ENCODE peak calls at places on chromosome 9, in four cellular contexts. One of them, this sample, is unnamed. For H3K27me3, the result is how much of the 10 kb centered on the place peaks cover.

GRCh38 chr9:121738391-121738790 is 87.0 kb downstream of the DAB2IP start:
- DNase-seq in tibial artery: no peak
- DNase-seq in ascending aorta: no peak
- DNase-seq in body of pancreas: no peak
- DNase-seq in this sample: no peak

GRCh38 chr9:79569814-79570448 is 1.8 kb upstream of the TLE4 start:
- DNase-seq in body of pancreas: no peak
- DNase-seq in tibial artery: no peak
- DNase-seq in ascending aorta: no peak
- DNase-seq in this sample: no peak

GRCh38 chr9:104961238-104961637 is 33.3 kb upstream of the ABCA1 start:
- DNase-seq in ascending aorta: no peak
- DNase-seq in body of pancreas: peak
- DNase-seq in tibial artery: no peak
- DNase-seq in this sample: peak

GRCh38 chr9:34929506-34930102 is 28.5 kb upstream of the PHF24 start:
- DNase-seq in tibial artery: no peak
- DNase-seq in ascending aorta: no peak
- DNase-seq in body of pancreas: peak
- DNase-seq in this sample: no peak

GRCh38 chr9:71944754-71945409 is 33.4 kb downstream of the C9orf85 start:
- DNase-seq in tibial artery: no peak
- DNase-seq in body of pancreas: no peak
- DNase-seq in ascending aorta: no peak
- DNase-seq in this sample: no peak

GRCh38 chr9:106945727-106946690 is 83.0 kb downstream of the ZNF462 start:
- DNase-seq in body of pancreas: no peak
- DNase-seq in ascending aorta: no peak
- DNase-seq in tibial artery: no peak
- DNase-seq in this sample: no peak

GRCh38 chr9:117672397-117672796 is 31.8 kb upstream of the TLR4 start:
- DNase-seq in body of pancreas: no peak
- DNase-seq in ascending aorta: no peak
- DNase-seq in tibial artery: no peak
- DNase-seq in this sample: no peak

GRCh38 chr9:82116538-82116937 is 128.0 kb downstream of the SPATA31D1 start:
- DNase-seq in body of pancreas: no peak
- DNase-seq in ascending aorta: no peak
- DNase-seq in tibial artery: no peak
- DNase-seq in this sample: no peak

GRCh38 chr9:71642043-71642442 is 126.3 kb downstream of the CEMIP2 start:
- DNase-seq in ascending aorta: no peak
- DNase-seq in body of pancreas: peak
- DNase-seq in tibial artery: no peak
- DNase-seq in this sample: no peak

GRCh38 chr9:134473353-134474057 is 147.2 kb downstream of the RXRA start:
- DNase-seq in ascending aorta: no peak
- DNase-seq in tibial artery: no peak
- DNase-seq in body of pancreas: no peak
- DNase-seq in this sample: no peak

GRCh38 chr9:121807918-121808278 is 156.5 kb downstream of the DAB2IP start:
- DNase-seq in body of pancreas: peak
- DNase-seq in ascending aorta: no peak
- DNase-seq in tibial artery: no peak
- DNase-seq in this sample: no peak

GRCh38 chr9:110969971-110970381 is 68.3 kb downstream of the LPAR1 start:
- DNase-seq in body of pancreas: no peak
- DNase-seq in tibial artery: no peak
- DNase-seq in ascending aorta: no peak
- DNase-seq in this sample: no peak

GRCh38 chr9:126126807-126127206 is 199.8 kb upstream of the MVB12B start:
- DNase-seq in tibial artery: no peak
- DNase-seq in ascending aorta: no peak
- DNase-seq in body of pancreas: no peak
- DNase-seq in this sample: no peak

GRCh38 chr9:109730228-109730627 is 49.8 kb upstream of the PALM2AKAP2 start:
- DNase-seq in ascending aorta: no peak
- DNase-seq in body of pancreas: no peak
- DNase-seq in tibial artery: no peak
- DNase-seq in this sample: no peak

GRCh38 chr9:96453625-96454024 is 3.7 kb downstream of the HABP4 start:
- DNase-seq in tibial artery: no peak
- DNase-seq in body of pancreas: no peak
- DNase-seq in ascending aorta: no peak
- DNase-seq in this sample: no peak

GRCh38 chr9:137590123-137590468 is 216 bp downstream of the ZMYND19 start:
- DNase-seq in body of pancreas: no peak
- DNase-seq in tibial artery: no peak
- DNase-seq in ascending aorta: no peak
- DNase-seq in this sample: no peak

GRCh38 chr9:107856633-107857032 is 367.1 kb upstream of the KLF4 start:
- DNase-seq in body of pancreas: no peak
- DNase-seq in ascending aorta: no peak
- DNase-seq in tibial artery: no peak
- DNase-seq in this sample: no peak

DNA sequence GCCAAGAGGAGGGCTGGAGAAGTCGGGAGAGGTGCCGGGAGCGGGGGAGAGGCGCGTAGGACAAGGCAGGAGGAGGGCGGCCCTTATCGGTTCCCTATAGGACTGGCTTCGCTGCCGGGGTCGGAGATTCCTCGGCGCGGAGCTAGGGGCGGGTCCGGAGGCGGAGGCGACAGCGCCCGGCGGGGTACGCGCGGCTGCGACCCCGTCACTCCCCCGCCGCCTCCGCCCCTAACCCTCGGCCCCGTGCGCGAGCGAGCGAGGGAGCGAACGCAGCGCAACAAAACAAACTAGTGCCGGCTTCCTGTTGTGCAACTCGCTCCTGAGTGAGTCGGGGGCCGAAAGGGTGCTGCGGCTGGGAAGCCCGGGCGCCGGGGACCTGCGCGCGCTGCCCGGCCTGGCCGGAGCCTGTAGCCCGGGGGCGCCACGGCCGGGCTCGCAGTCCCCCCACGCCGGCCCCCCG is 2.0 kb downstream of the GLIS3 start:
- DNase-seq in tibial artery: peak
- DNase-seq in ascending aorta: peak
- DNase-seq in body of pancreas: peak
- DNase-seq in this sample: peak
- TF ChIP-seq CTCF in tibial artery: no peak
- TF ChIP-seq CTCF in ascending aorta: no peak
- TF ChIP-seq CTCF in body of pancreas: no peak
- TF ChIP-seq CTCF in this sample: no peak

GRCh38 chr9:26537211-26537610 is 355.4 kb downstream of the CAAP1 start:
- DNase-seq in body of pancreas: no peak
- DNase-seq in tibial artery: no peak
- DNase-seq in ascending aorta: no peak
- DNase-seq in this sample: no peak
- H3K27ac ChIP-seq in body of pancreas: no peak
- H3K27ac ChIP-seq in tibial artery: no peak
- H3K27ac ChIP-seq in ascending aorta: no peak
- H3K27ac ChIP-seq in this sample: no peak

GRCh38 chr9:21741151-21741550 is 61.3 kb upstream of the MTAP start:
- DNase-seq in ascending aorta: no peak
- DNase-seq in body of pancreas: no peak
- DNase-seq in tibial artery: no peak
- DNase-seq in this sample: no peak
- H3K27me3 ChIP-seq in ascending aorta: under half
- H3K27me3 ChIP-seq in body of pancreas: under half
- H3K27me3 ChIP-seq in tibial artery: under half
- H3K27me3 ChIP-seq in this sample: under half

GRCh38 chr9:93005876-93006275 is 52.6 kb upstream of the SUSD3 start:
- DNase-seq in tibial artery: no peak
- DNase-seq in ascending aorta: no peak
- DNase-seq in body of pancreas: no peak
- DNase-seq in this sample: no peak
- TF ChIP-seq CTCF in tibial artery: no peak
- TF ChIP-seq CTCF in ascending aorta: no peak
- TF ChIP-seq CTCF in body of pancreas: no peak
- TF ChIP-seq CTCF in this sample: no peak

GRCh38 chr9:127550277-127550676 is 61.8 kb upstream of the STXBP1 start:
- DNase-seq in tibial artery: no peak
- DNase-seq in body of pancreas: no peak
- DNase-seq in ascending aorta: no peak
- DNase-seq in this sample: no peak
- H3K27ac ChIP-seq in tibial artery: no peak
- H3K27ac ChIP-seq in body of pancreas: peak
- H3K27ac ChIP-seq in ascending aorta: no peak
- H3K27ac ChIP-seq in this sample: no peak

DNA sequence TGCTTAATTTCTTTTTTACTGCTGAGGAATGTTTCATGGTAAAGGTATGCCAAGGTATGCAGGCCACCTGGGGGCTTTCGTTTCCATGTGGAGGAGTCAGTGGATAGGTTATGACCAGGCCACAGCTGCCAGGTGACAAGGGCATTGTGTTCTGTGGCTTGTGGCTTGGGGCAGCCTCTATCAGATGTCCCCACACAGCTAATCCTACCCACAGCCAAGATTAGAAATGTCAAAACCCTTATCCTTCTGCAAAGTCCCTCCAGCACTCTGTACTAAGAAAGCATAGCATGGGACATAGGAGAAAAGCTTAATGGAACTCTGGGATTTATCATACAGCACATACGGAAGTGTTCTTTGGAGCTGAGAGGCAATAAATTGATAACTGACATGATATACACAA is 171.2 kb upstream of the S1PR3 start:
- DNase-seq in tibial artery: no peak
- DNase-seq in body of pancreas: no peak
- DNase-seq in ascending aorta: no peak
- DNase-seq in this sample: no peak
- H3K27me3 ChIP-seq in tibial artery: under half
- H3K27me3 ChIP-seq in body of pancreas: under half
- H3K27me3 ChIP-seq in ascending aorta: under half
- H3K27me3 ChIP-seq in this sample: under half

GRCh38 chr9:94779693-94780290 is 53.3 kb downstream of the AOPEP start:
- DNase-seq in body of pancreas: no peak
- DNase-seq in tibial artery: no peak
- DNase-seq in ascending aorta: no peak
- DNase-seq in this sample: no peak

GRCh38 chr9:94782367-94783120 is 56.0 kb downstream of the AOPEP start:
- DNase-seq in body of pancreas: no peak
- DNase-seq in tibial artery: no peak
- DNase-seq in ascending aorta: no peak
- DNase-seq in this sample: no peak

GRCh38 chr9:94779101-94779500 is 52.6 kb downstream of the AOPEP start:
- DNase-seq in body of pancreas: no peak
- DNase-seq in tibial artery: no peak
- DNase-seq in ascending aorta: no peak
- DNase-seq in this sample: no peak

GRCh38 chr9:94783121-94783664 is 56.7 kb downstream of the AOPEP start:
- DNase-seq in body of pancreas: peak
- DNase-seq in tibial artery: peak
- DNase-seq in ascending aorta: no peak
- DNase-seq in this sample: peak

GRCh38 chr9:94780516-94780950 is 54.0 kb downstream of the AOPEP start:
- DNase-seq in tibial artery: no peak
- DNase-seq in body of pancreas: peak
- DNase-seq in ascending aorta: peak
- DNase-seq in this sample: no peak
- TF ChIP-seq CTCF in tibial artery: no peak
- TF ChIP-seq CTCF in body of pancreas: no peak
- TF ChIP-seq CTCF in ascending aorta: no peak
- TF ChIP-seq CTCF in this sample: no peak

DNA sequence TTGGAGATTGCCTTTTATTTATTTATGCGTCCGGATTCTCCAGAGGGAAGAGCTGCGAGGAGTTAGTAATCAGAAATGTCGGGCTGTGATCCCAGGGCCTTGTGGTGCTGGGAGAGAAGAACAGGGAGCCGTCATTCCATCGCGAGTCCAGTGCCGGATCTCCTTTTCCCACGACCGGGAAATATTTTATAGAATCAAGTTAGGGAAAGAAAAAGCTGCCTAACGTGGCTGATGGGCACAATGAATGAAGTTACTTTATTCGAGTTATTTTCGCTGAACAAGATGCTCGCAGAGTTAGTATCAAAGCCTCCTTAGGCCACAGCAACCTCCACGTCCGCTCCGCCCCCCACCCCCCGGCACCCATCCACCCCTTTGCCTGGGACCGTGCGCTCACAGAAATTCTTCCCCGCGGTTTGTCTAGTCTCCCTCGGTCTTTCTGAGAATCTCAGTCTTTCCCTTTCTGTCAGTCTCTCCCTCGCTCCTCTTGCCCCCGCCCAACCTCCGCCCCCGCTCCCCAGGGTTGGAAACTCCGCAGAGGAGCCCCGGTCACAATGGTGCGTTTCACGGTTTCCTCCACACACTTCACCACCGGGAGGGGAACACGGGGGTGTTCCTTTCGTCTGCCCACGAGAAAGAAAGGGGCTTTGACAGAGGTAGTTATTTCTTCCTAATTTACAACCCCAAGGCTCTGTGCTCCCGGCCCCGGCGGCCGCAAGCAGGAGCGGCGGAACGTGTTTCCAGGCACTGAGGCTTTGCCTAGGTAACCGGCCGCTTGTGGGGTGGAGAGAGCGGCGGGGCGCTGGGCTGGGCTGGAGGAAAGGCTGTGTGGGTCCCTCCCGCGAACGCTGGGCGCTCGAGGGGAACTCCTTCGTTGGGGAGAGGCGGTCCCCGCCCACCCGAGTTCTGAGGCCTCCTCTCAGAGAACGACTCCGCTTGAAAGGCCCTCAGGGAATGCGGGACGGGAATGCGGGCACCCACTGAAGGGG is 2.0 kb downstream of the NR4A3 start:
- DNase-seq in ascending aorta: no peak
- DNase-seq in tibial artery: peak
- DNase-seq in body of pancreas: peak
- DNase-seq in this sample: peak
- H3K27ac ChIP-seq in ascending aorta: peak
- H3K27ac ChIP-seq in tibial artery: peak
- H3K27ac ChIP-seq in body of pancreas: no peak
- H3K27ac ChIP-seq in this sample: no peak

GRCh38 chr9:130662099-130662926 is 2.1 kb upstream of the PRDM12 start:
- DNase-seq in ascending aorta: no peak
- DNase-seq in body of pancreas: no peak
- DNase-seq in tibial artery: no peak
- DNase-seq in this sample: no peak
- H3K27me3 ChIP-seq in ascending aorta: half or more
- H3K27me3 ChIP-seq in body of pancreas: half or more
- H3K27me3 ChIP-seq in tibial artery: under half
- H3K27me3 ChIP-seq in this sample: half or more

DNA sequence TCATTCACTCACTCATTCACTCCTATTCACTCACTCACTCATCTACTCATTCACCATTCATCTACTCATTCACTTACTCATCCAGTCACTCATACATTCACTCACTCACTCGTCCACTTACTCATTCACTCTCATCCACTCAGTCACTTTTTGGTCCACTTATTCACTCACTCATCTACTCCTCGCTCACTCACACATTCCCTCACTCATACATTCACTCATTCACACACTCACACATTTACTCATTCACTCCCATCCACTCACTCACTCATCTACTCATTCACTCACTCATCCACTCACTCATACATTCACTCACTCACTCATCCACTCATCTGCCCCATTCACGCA is 27.7 kb downstream of the WNK2 start:
- DNase-seq in ascending aorta: no peak
- DNase-seq in body of pancreas: no peak
- DNase-seq in tibial artery: no peak
- DNase-seq in this sample: no peak
- TF ChIP-seq CTCF in ascending aorta: no peak
- TF ChIP-seq CTCF in body of pancreas: no peak
- TF ChIP-seq CTCF in tibial artery: no peak
- TF ChIP-seq CTCF in this sample: no peak